ENCODE peak calls at places on chromosomes 11 and 22, in seven cellular contexts. G is CD4-positive, CD25-positive, alpha-beta regulatory T cell; F is neural progenitor cell; Q is HCT116; W is neuronal stem cell; L is tibial nerve; Y is IMR-90. T is an unnamed sample. For H3K36me3, the result is how much of the 10 kb centered on the place peaks cover.

GRCh38 chr11:95134491-95134890 is 44.8 kb downstream of the ENDOD1 start:
- DNase-seq in G (no peak), F (no peak), Q (no peak), W (no peak), L (no peak), Y (peak), T (no peak)

GRCh38 chr22:31211862-31212730 is at the start of gene LIMK2:
- DNase-seq in G (peak), F (peak), Q (peak), W (peak), L (peak), Y (peak), T (peak)

GRCh38 chr11:79263001-79263400 is 177.8 kb downstream of the TENM4 start:
- DNase-seq in G (no peak), F (no peak), Q (no peak), W (no peak), L (no peak), Y (peak), T (no peak)

GRCh38 chr22:38725900-38726655 is 20.3 kb downstream of the GTPBP1 start:
- DNase-seq in G (no peak), F (no peak), Q (no peak), W (no peak), L (no peak), Y (no peak), T (no peak)

GRCh38 chr11:16322190-16322589 is 34.2 kb downstream of the SOX6 start:
- DNase-seq in G (no peak), F (no peak), Q (no peak), W (no peak), L (no peak), Y (no peak), T (no peak)

GRCh38 chr11:46387919-46388618 is 3.5 kb downstream of the CHRM4 start:
- DNase-seq in G (no peak), F (no peak), Q (no peak), W (no peak), L (no peak), Y (no peak), T (no peak)

GRCh38 chr11:106389096-106389495 is 311.6 kb downstream of the AASDHPPT start:
- DNase-seq in G (no peak), F (no peak), Q (no peak), W (no peak), L (no peak), Y (peak), T (no peak)

GRCh38 chr22:31329029-31329428 is 17.1 kb downstream of the PATZ1 start:
- DNase-seq in G (no peak), F (no peak), Q (no peak), W (no peak), L (no peak), Y (peak), T (no peak)

GRCh38 chr22:33492210-33492651 is 428.0 kb downstream of the LARGE1 start:
- DNase-seq in G (no peak), F (peak), Q (no peak), W (no peak), L (no peak), Y (no peak), T (no peak)

GRCh38 chr11:30917859-30918478 is 331.8 kb upstream of the MPPED2 start:
- DNase-seq in G (no peak), F (peak), Q (peak), W (peak), L (peak), Y (peak), T (no peak)

GRCh38 chr11:14078941-14079522 is 116.5 kb downstream of the SPON1 start:
- DNase-seq in G (no peak), F (no peak), Q (no peak), W (no peak), L (no peak), Y (no peak), T (no peak)

GRCh38 chr11:1749787-1750351 is 526 bp downstream of the IFITM10 start:
- DNase-seq in G (no peak), F (no peak), Q (no peak), W (no peak), L (no peak), Y (peak), T (no peak)

GRCh38 chr11:60813324-60813723 is 28.2 kb downstream of the MS4A10 start:
- DNase-seq in G (no peak), F (no peak), Q (no peak), W (no peak), L (no peak), Y (no peak), T (no peak)

GRCh38 chr11:115168229-115168671 is 336.0 kb downstream of the CADM1 start:
- DNase-seq in G (no peak), F (no peak), Q (no peak), W (no peak), L (no peak), Y (no peak), T (no peak)

GRCh38 chr11:132115454-132115853 is 745.0 kb downstream of the NTM start:
- DNase-seq in G (no peak), F (no peak), Q (no peak), W (no peak), L (no peak), Y (peak), T (no peak)

GRCh38 chr11:7281083-7281482 is 29.4 kb downstream of the SYT9 start:
- DNase-seq in G (no peak), F (no peak), Q (no peak), W (no peak), L (no peak), Y (no peak), T (no peak)

GRCh38 chr11:72189448-72190250 is 2.3 kb upstream of the FOLR1 start:
- DNase-seq in G (no peak), F (peak), Q (no peak), W (no peak), L (no peak), Y (no peak), T (no peak)

GRCh38 chr11:112292785-112293407 is 32.2 kb upstream of the PLET1 start:
- DNase-seq in G (no peak), F (no peak), Q (no peak), W (no peak), L (peak), Y (peak), T (no peak)

GRCh38 chr11:73226297-73227006 is 8.4 kb downstream of the P2RY2 start:
- DNase-seq in G (no peak), F (peak), Q (no peak), W (no peak), L (no peak), Y (no peak), T (no peak)

GRCh38 chr22:35085621-35086020 is 19.7 kb downstream of the ISX start:
- DNase-seq in G (no peak), F (no peak), Q (no peak), W (no peak), L (no peak), Y (no peak), T (no peak)

GRCh38 chr22:24361976-24362646 is 65.3 kb upstream of the ADORA2A start:
- DNase-seq in G (no peak), F (no peak), Q (no peak), W (no peak), L (no peak), Y (no peak), T (no peak)

GRCh38 chr22:24370426-24370825 is 57.0 kb upstream of the ADORA2A start:
- DNase-seq in G (no peak), F (no peak), Q (no peak), W (no peak), L (no peak), Y (no peak), T (no peak)

GRCh38 chr22:24363243-24363642 is 64.2 kb upstream of the ADORA2A start:
- DNase-seq in G (no peak), F (no peak), Q (no peak), W (no peak), L (no peak), Y (no peak), T (no peak)

DNA sequence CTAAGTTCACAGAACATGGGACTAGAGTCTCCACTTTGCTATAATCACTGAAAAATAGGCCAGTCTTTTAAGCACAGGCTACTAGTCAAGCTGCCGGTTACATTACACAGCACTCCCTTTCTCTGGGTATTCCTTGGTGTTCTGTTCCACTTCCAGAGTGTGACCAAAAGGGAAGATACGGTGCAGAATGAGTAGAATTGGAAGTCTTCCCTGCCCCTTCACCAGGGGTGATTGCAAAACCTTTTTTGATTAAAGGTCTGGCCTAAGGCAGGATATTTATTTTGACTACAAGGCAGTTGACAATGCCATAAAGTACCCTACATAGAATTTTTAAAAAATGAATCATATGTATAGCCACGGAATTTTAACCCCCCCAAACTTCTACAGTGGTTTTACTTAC is 59.6 kb upstream of the ADORA2A start:
- DNase-seq in G (no peak), F (no peak), Q (no peak), W (no peak), L (no peak), Y (peak), T (no peak)
- H3K36me3 ChIP-seq in G (half or more), F (under half), Q (under half), W (under half), L (half or more), Y (under half), T (half or more)

GRCh38 chr22:41913040-41913719 is 1.7 kb downstream of the SHISA8 start:
- DNase-seq in G (no peak), F (no peak), Q (no peak), W (no peak), L (no peak), Y (no peak), T (no peak)

GRCh38 chr22:41913842-41914534 is 886 bp downstream of the SHISA8 start:
- DNase-seq in G (no peak), F (peak), Q (no peak), W (no peak), L (no peak), Y (no peak), T (no peak)

GRCh38 chr22:41915035-41915782 is at the start of gene SHISA8:
- DNase-seq in G (peak), F (peak), Q (no peak), W (no peak), L (no peak), Y (peak), T (peak)

GRCh38 chr22:41915783-41916493 is 1.1 kb upstream of the SHISA8 start:
- DNase-seq in G (no peak), F (peak), Q (no peak), W (no peak), L (no peak), Y (no peak), T (no peak)

DNA sequence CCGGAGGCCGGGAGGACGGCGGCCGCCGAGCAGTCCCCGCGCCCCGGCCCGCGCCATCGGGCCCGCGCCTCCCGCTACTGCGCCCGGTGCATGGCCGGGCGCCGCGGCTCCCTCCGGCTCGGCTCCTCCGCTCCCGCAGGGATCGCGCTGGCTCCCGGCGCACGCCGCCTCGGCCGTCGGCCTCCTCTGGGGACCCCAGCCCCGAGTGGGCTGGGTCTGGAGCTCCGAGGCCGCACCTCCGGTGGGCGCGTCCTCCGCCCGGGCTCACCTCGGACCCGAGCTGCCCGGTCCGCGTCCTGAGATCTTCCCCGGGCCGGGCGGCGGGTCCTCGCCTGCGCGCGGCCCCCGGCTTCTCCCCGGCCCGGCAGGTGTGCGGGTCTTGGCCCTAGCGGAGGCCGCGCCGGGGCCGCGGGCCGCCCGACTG is 251 bp downstream of the SHISA8 start:
- DNase-seq in G (no peak), F (peak), Q (no peak), W (no peak), L (no peak), Y (no peak), T (no peak)
- H3K4me3 ChIP-seq in G (no peak), F (peak), Q (peak), W (peak), L (peak), Y (no peak), T (no peak)

DNA sequence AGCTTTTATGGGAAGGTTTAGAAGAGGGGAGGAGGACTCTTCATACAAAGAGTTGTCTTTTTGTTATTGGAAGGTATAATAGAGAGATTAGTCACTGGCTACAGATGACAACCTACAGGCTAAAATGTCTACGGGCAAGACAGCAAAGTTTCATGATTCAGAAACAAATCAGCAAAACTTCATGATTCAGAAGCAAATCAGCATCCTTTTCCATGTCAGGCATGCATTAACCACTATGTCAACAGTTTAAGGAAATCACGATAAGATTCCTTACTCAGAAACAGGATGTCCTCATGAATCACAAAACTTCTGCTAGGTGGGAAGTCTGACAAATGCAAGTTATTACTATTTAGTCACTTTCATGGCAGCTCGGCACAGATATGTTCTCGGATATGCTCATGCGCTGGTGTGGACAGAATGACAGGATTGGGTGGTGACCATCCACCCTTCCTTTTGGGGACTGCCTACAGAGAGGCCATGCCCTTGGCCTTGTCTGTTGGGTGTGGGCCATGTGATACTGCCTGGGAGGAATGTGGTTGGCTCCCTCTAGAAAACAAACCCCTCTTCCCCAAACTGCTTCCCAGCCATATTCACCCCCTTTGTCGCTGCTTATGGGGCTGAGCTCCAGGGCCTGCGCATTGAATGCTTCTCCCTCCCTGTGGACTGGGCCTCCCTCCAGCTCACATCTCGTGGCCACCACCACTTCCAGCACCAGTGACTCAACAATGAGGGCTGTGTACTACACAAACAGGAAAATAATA is 10.2 kb downstream of the C11orf91 start:
- DNase-seq in G (no peak), F (no peak), Q (peak), W (no peak), L (peak), Y (peak), T (no peak)
- H3K36me3 ChIP-seq in G (under half), F (under half), Q (under half), W (under half), L (under half), Y (under half), T (under half)

GRCh38 chr11:578276-579035 is 2.2 kb downstream of the PHRF1 start:
- DNase-seq in G (no peak), F (no peak), Q (no peak), W (no peak), L (no peak), Y (no peak), T (no peak)
- H3K4me3 ChIP-seq in G (peak), F (peak), Q (peak), W (peak), L (no peak), Y (no peak), T (no peak)

DNA sequence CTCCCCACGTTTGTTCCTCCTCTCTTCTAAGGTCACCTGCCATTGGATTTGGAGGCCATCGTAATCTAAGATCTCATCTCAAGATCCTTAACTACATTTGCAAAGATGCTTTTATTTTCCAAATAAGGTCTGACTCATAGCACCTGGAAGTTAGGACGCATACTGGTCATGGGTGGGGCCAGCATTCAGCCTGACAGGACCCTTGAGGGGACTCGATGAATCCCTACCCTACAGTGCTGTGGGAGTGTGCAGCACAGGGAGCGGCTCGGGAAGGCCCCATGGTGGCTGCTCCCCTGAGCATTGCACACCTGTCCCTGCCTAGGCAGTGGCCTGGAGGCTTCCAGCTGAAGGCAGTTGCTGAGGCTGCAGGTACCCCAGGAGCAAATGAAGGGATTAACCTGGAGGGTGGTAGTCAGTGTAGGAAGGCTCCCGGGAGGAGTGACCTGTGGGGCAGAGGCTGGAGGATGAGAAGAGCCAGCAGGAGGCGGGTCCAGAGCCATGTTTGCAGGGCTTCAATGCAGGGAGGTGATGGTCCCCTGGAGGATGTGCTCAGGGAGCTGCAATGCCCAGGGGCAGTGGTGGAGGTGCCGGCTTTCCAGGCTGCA is 362.2 kb downstream of the CTTN start:
- DNase-seq in G (no peak), F (no peak), Q (no peak), W (no peak), L (no peak), Y (no peak), T (no peak)
- H3K36me3 ChIP-seq in G (under half), F (under half), Q (under half), W (under half), L (under half), Y (under half), T (under half)

GRCh38 chr11:76786053-76787014 is 3.2 kb downstream of the TSKU start:
- DNase-seq in G (no peak), F (no peak), Q (no peak), W (no peak), L (no peak), Y (no peak), T (no peak)
- H3K4me3 ChIP-seq in G (no peak), F (no peak), Q (no peak), W (no peak), L (no peak), Y (no peak), T (no peak)

GRCh38 chr11:108237058-108237481 is 14.2 kb downstream of the ATM start:
- DNase-seq in G (no peak), F (no peak), Q (no peak), W (no peak), L (no peak), Y (no peak), T (no peak)

GRCh38 chr11:108239076-108239475 is 16.2 kb downstream of the ATM start:
- DNase-seq in G (no peak), F (no peak), Q (no peak), W (no peak), L (no peak), Y (no peak), T (no peak)

GRCh38 chr11:108235192-108235591 is 12.3 kb downstream of the ATM start:
- DNase-seq in G (no peak), F (no peak), Q (no peak), W (no peak), L (no peak), Y (no peak), T (no peak)

GRCh38 chr11:108233277-108233945 is 10.5 kb downstream of the ATM start:
- DNase-seq in G (no peak), F (no peak), Q (no peak), W (no peak), L (no peak), Y (no peak), T (no peak)

GRCh38 chr11:108235633-108236032 is 12.8 kb downstream of the ATM start:
- DNase-seq in G (no peak), F (no peak), Q (no peak), W (no peak), L (no peak), Y (no peak), T (no peak)
- H3K36me3 ChIP-seq in G (half or more), F (under half), Q (under half), W (under half), L (half or more), Y (under half), T (under half)